ENCODE peak calls at places on chromosomes 12 and 14, in seven cellular contexts. One of them, this sample, is unnamed.

GRCh38 chr12:104187446-104188155 is 28.0 kb upstream of the TXNRD1 start:
- DNase-seq in anterior cingulate cortex: no peak
- DNase-seq in ovary: no peak
- DNase-seq in GM12891: no peak
- DNase-seq in DMS153: peak; percentile 69
- DNase-seq in GM20000: no peak
- DNase-seq in Kasumi-1: no peak
- DNase-seq in this sample: no peak

GRCh38 chr14:58540693-58541092 is 97.1 kb upstream of the DACT1 start:
- DNase-seq in GM12891: no peak
- DNase-seq in ovary: no peak
- DNase-seq in GM20000: no peak
- DNase-seq in anterior cingulate cortex: no peak
- DNase-seq in Kasumi-1: no peak
- DNase-seq in DMS153: no peak
- DNase-seq in this sample: no peak

GRCh38 chr12:21248679-21249078 is 86.0 kb downstream of the SLCO1A2 start:
- DNase-seq in GM12891: no peak
- DNase-seq in anterior cingulate cortex: no peak
- DNase-seq in GM20000: no peak
- DNase-seq in Kasumi-1: peak; percentile 69
- DNase-seq in ovary: no peak
- DNase-seq in DMS153: no peak
- DNase-seq in this sample: no peak

GRCh38 chr12:110307372-110307771 is 26.3 kb downstream of the ATP2A2 start:
- DNase-seq in GM20000: no peak
- DNase-seq in ovary: no peak
- DNase-seq in GM12891: no peak
- DNase-seq in Kasumi-1: no peak
- DNase-seq in anterior cingulate cortex: no peak
- DNase-seq in DMS153: no peak
- DNase-seq in this sample: no peak

GRCh38 chr12:32181498-32182175 is 75.0 kb downstream of the BICD1 start:
- DNase-seq in DMS153: no peak
- DNase-seq in GM20000: no peak
- DNase-seq in GM12891: no peak
- DNase-seq in anterior cingulate cortex: no peak
- DNase-seq in ovary: no peak
- DNase-seq in Kasumi-1: no peak
- DNase-seq in this sample: no peak

GRCh38 chr14:102279688-102280348 is 25.1 kb downstream of the MOK start:
- DNase-seq in ovary: no peak
- DNase-seq in GM12891: no peak
- DNase-seq in anterior cingulate cortex: no peak
- DNase-seq in Kasumi-1: no peak
- DNase-seq in DMS153: no peak
- DNase-seq in GM20000: no peak
- DNase-seq in this sample: no peak

GRCh38 chr14:32078030-32078793 is 1.1 kb downstream of the ARHGAP5 start:
- DNase-seq in GM12891: no peak
- DNase-seq in ovary: peak; percentile 63
- DNase-seq in GM20000: peak; percentile 17
- DNase-seq in anterior cingulate cortex: peak; percentile 46
- DNase-seq in DMS153: peak; percentile 34
- DNase-seq in Kasumi-1: peak; percentile 77
- DNase-seq in this sample: no peak

GRCh38 chr12:4824415-4824814 is 85.3 kb upstream of the KCNA1 start:
- DNase-seq in anterior cingulate cortex: no peak
- DNase-seq in ovary: no peak
- DNase-seq in GM20000: no peak
- DNase-seq in Kasumi-1: no peak
- DNase-seq in GM12891: no peak
- DNase-seq in DMS153: no peak
- DNase-seq in this sample: no peak